ENCODE peak calls at places on chromosomes 3 and 15, in nine cellular contexts. V, S, W, L, P, A, Q, C and H are unnamed samples.
A peak's percentile ranks its signal among the peaks of the same experiment; 100 is the strongest.

GRCh38 chr15:92714457-92715401 is 59.2 kb upstream of the FAM174B start:
- DNase-seq in V (peak; percentile 74), S (peak; percentile 60), W (peak; percentile 67), L (peak; percentile 71), P (peak; percentile 95), A (peak; percentile 76), Q (peak; percentile 40), C (peak; percentile 78), H (no peak)

GRCh38 chr3:186152889-186153292 is 44.0 kb upstream of the ETV5 start:
- DNase-seq in V (no peak), S (no peak), W (no peak), L (no peak), P (no peak), A (peak; percentile 70), Q (no peak), C (peak; percentile 84), H (no peak)

GRCh38 chr15:52790166-52790708 is at the start of gene ONECUT1:
- DNase-seq in V (peak; percentile 29), S (no peak), W (peak; percentile 68), L (peak; percentile 79), P (no peak), A (peak; percentile 71), Q (no peak), C (peak; percentile 62), H (no peak)

GRCh38 chr3:13002398-13003124 is 70.7 kb downstream of the IQSEC1 start:
- DNase-seq in V (no peak), S (no peak), W (no peak), L (no peak), P (no peak), A (peak; percentile 59), Q (no peak), C (no peak), H (no peak)

GRCh38 chr15:67833504-67834248 is 6.2 kb downstream of the RNU6-1 start:
- DNase-seq in V (peak; percentile 34), S (no peak), W (no peak), L (peak; percentile 75), P (peak; percentile 89), A (peak; percentile 54), Q (no peak), C (peak; percentile 84), H (no peak)

GRCh38 chr3:151926956-151927355 is 53.5 kb downstream of the SUCNR1 start:
- DNase-seq in V (no peak), S (peak; percentile 63), W (no peak), L (peak; percentile 48), P (no peak), A (no peak), Q (peak; percentile 85), C (no peak), H (peak; percentile 44)

GRCh38 chr15:78046796-78047341 is 30.6 kb downstream of the TBC1D2B start:
- DNase-seq in V (no peak), S (no peak), W (no peak), L (no peak), P (no peak), A (no peak), Q (no peak), C (peak; percentile 77), H (no peak)

GRCh38 chr3:41997702-41998551 is 36.0 kb upstream of the ULK4 start:
- DNase-seq in V (peak; percentile 49), S (no peak), W (no peak), L (no peak), P (no peak), A (peak; percentile 28), Q (no peak), C (no peak), H (no peak)

GRCh38 chr3:102181202-102181920 is 253.5 kb upstream of the ZPLD1 start:
- DNase-seq in V (peak; percentile 90), S (peak; percentile 83), W (no peak), L (no peak), P (no peak), A (no peak), Q (no peak), C (no peak), H (peak; percentile 75)

GRCh38 chr3:150544726-150545125 is 1.6 kb downstream of the SERP1 start:
- DNase-seq in V (peak; percentile 30), S (no peak), W (no peak), L (no peak), P (no peak), A (no peak), Q (no peak), C (peak; percentile 10), H (no peak)

GRCh38 chr3:126147147-126147931 is 33.0 kb downstream of the ALDH1L1 start:
- DNase-seq in V (no peak), S (no peak), W (no peak), L (no peak), P (peak; percentile 72), A (no peak), Q (no peak), C (no peak), H (no peak)

GRCh38 chr3:52822363-52822762 is 8.1 kb downstream of the ITIH4 start:
- DNase-seq in V (no peak), S (no peak), W (no peak), L (no peak), P (no peak), A (no peak), Q (no peak), C (no peak), H (no peak)

GRCh38 chr3:148992027-148992634 is 791 bp downstream of the GYG1 start:
- DNase-seq in V (peak; percentile 35), S (peak; percentile 29), W (no peak), L (peak; percentile 26), P (peak; percentile 88), A (peak; percentile 47), Q (peak; percentile 8), C (peak; percentile 67), H (no peak)

GRCh38 chr3:128309026-128309425 is 155.7 kb downstream of the EEFSEC start:
- DNase-seq in V (no peak), S (no peak), W (no peak), L (no peak), P (no peak), A (no peak), Q (no peak), C (no peak), H (no peak)

GRCh38 chr15:100762289-100762688 is 117.3 kb upstream of the ALDH1A3 start:
- DNase-seq in V (no peak), S (no peak), W (no peak), L (no peak), P (peak; percentile 78), A (no peak), Q (no peak), C (no peak), H (no peak)

DNA sequence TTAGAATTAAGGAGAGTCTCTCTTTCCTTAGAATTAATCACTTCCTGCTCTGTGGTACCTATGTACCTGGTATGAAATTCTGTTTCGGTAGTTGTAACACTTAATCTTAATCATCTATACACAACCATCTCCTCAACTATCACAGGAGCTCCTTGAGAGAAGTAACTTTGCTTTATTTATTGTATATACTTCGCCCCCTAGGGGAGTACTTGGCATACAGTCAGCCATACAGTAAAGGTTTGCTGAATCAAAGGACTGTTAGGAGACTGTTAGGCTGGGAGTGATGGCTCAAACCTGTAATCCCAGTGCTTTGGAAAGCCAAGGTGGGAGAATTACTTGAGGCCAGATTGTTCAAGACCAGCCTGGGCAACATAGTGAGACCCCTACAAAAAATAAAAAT is 44.7 kb downstream of the RORA start:
- DNase-seq in V (no peak), S (no peak), W (no peak), L (no peak), P (no peak), A (no peak), Q (no peak), C (no peak), H (no peak)
- TF ChIP-seq CTCF in V (peak; percentile 2), S (peak; percentile 13), W (peak; percentile 21), L (no peak), P (no peak), A (peak; percentile 35), Q (no peak), C (no peak), H (peak; percentile 10)

GRCh38 chr15:98565566-98565965 is 82.8 kb upstream of the IGF1R start:
- DNase-seq in V (no peak), S (no peak), W (no peak), L (no peak), P (peak; percentile 54), A (no peak), Q (no peak), C (no peak), H (no peak)

GRCh38 chr15:98570119-98570518 is 78.2 kb upstream of the IGF1R start:
- DNase-seq in V (no peak), S (no peak), W (no peak), L (no peak), P (no peak), A (no peak), Q (no peak), C (no peak), H (no peak)

GRCh38 chr15:98567951-98568350 is 80.4 kb upstream of the IGF1R start:
- DNase-seq in V (no peak), S (no peak), W (no peak), L (no peak), P (peak; percentile 57), A (no peak), Q (no peak), C (no peak), H (no peak)

DNA sequence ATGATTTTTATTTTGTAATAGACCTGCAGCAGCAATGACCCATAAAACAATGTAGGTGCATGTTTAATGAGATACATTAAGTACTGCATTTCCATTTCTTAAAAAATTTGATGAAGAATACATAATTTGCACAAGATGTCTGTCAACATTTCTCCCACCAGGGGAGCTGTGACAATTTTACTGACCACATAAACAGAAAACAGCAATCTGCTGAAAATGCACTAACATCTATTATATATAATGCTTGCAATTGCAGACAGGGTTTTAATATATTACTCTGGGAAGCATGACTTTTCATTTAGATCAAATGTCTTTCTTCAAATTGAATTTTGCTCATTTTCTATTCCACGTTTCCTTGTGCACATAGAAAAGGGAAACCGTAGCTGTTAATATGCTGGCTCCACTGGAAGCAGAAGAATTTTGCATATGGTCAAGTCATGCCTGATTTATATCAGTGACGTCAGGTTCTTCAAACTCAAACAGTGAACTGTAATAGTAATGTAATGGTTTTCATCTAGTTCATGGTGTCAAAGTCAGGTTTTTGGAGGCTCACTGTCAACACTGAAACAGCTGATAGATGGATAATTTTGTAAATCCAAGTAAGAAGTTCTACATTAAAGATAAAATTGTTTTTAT is 79.8 kb upstream of the IGF1R start:
- DNase-seq in V (peak; percentile 18), S (no peak), W (no peak), L (no peak), P (no peak), A (no peak), Q (no peak), C (no peak), H (no peak)
- TF ChIP-seq CTCF in V (peak; percentile 51), S (peak; percentile 39), W (no peak), L (peak; percentile 50), P (no peak), A (no peak), Q (peak; percentile 13), C (no peak), H (peak; percentile 49)

GRCh38 chr3:174620138-174620537 is 239.0 kb upstream of the NAALADL2 start:
- DNase-seq in V (peak; percentile 41), S (no peak), W (no peak), L (no peak), P (no peak), A (peak; percentile 69), Q (peak; percentile 33), C (peak; percentile 3), H (no peak)
- TF ChIP-seq CTCF in V (peak; percentile 38), S (peak; percentile 37), W (no peak), L (peak; percentile 7), P (no peak), A (peak; percentile 69), Q (peak; percentile 24), C (no peak), H (peak; percentile 47)

DNA sequence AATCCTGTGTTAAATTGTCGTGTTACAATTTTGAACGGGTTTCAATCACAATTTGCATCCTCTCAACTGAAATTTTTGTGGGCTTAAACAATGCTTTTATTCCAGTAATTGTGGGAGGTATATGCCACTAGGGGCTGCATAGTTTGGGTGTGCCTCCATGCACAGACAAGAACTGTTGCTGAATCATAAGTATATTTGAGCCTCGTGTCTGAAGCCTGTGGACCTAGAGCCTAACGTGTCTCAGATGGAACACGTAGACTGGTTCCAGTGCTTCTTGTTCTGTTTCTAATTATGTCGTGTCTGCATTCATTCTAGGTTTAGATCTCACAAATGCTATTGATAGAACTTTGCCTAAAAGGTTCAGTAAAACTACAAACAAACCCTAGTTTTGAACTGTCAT is 363.4 kb downstream of the RBMS3 start:
- DNase-seq in V (no peak), S (no peak), W (no peak), L (no peak), P (no peak), A (no peak), Q (no peak), C (no peak), H (no peak)
- TF ChIP-seq CTCF in V (no peak), S (peak; percentile 22), W (no peak), L (no peak), P (no peak), A (no peak), Q (no peak), C (no peak), H (no peak)